ENCODE peak calls at places on chromosomes 5 and 9, in six cellular contexts. D, E, W, J, S and N are unnamed samples.

GRCh38 chr5:59845733-59846132 is 47.8 kb downstream of the PDE4D start:
- DNase-seq in D (no peak), E (no peak), W (no peak), J (no peak), S (no peak), N (no peak)

GRCh38 chr5:35608881-35609779 is 8.5 kb upstream of the SPEF2 start:
- DNase-seq in D (no peak), E (no peak), W (no peak), J (no peak), S (no peak), N (no peak)

GRCh38 chr9:7089794-7090193 is 332.0 kb downstream of the KDM4C start:
- DNase-seq in D (no peak), E (no peak), W (no peak), J (no peak), S (no peak), N (peak; percentile 16)

GRCh38 chr5:98170994-98171393 is 602.5 kb upstream of the RGMB start:
- DNase-seq in D (no peak), E (no peak), W (no peak), J (no peak), S (no peak), N (no peak)

GRCh38 chr9:7185612-7186011 is 427.8 kb downstream of the KDM4C start:
- DNase-seq in D (no peak), E (peak; percentile 61), W (no peak), J (no peak), S (no peak), N (no peak)

GRCh38 chr9:13228431-13228830 is 51.1 kb downstream of the MPDZ start:
- DNase-seq in D (no peak), E (no peak), W (no peak), J (no peak), S (no peak), N (no peak)

GRCh38 chr5:98742395-98743073 is 30.9 kb upstream of the RGMB start:
- DNase-seq in D (no peak), E (no peak), W (no peak), J (no peak), S (no peak), N (no peak)

GRCh38 chr5:159581502-159582249 is 251.4 kb upstream of the IL12B start:
- DNase-seq in D (no peak), E (peak; percentile 77), W (no peak), J (no peak), S (no peak), N (no peak)

GRCh38 chr9:23822331-23823169 is 3.5 kb downstream of the ELAVL2 start:
- DNase-seq in D (no peak), E (no peak), W (peak; percentile 64), J (no peak), S (no peak), N (no peak)

GRCh38 chr5:9544502-9545300 is 1.2 kb downstream of the SEMA5A start:
- DNase-seq in D (peak; percentile 87), E (peak; percentile 31), W (peak; percentile 95), J (peak; percentile 87), S (peak; percentile 98), N (peak; percentile 94)

GRCh38 chr9:111994831-111995458 is 98.3 kb downstream of the UGCG start:
- DNase-seq in D (no peak), E (no peak), W (no peak), J (no peak), S (no peak), N (no peak)

GRCh38 chr9:22446589-22446949 is at the start of gene DMRTA1:
- DNase-seq in D (peak; percentile 84), E (peak; percentile 80), W (peak; percentile 93), J (peak; percentile 88), S (peak; percentile 91), N (peak; percentile 59)

GRCh38 chr9:95513722-95514121 is 3.0 kb downstream of the PTCH1 start:
- DNase-seq in D (no peak), E (no peak), W (no peak), J (no peak), S (no peak), N (no peak)

GRCh38 chr5:136738829-136739228 is 373.5 kb upstream of the TRPC7 start:
- DNase-seq in D (no peak), E (no peak), W (no peak), J (no peak), S (no peak), N (no peak)

GRCh38 chr5:61202213-61202612 is 39.9 kb upstream of the SMIM15 start:
- DNase-seq in D (no peak), E (no peak), W (no peak), J (no peak), S (no peak), N (no peak)

GRCh38 chr5:122403965-122404364 is 91.9 kb downstream of the SNCAIP start:
- DNase-seq in D (no peak), E (no peak), W (no peak), J (no peak), S (no peak), N (no peak)

GRCh38 chr9:129184743-129185142 is 6.7 kb upstream of the IER5L start:
- DNase-seq in D (no peak), E (no peak), W (no peak), J (no peak), S (no peak), N (peak; percentile 55)

GRCh38 chr5:130068988-130069387 is 164.7 kb downstream of the CHSY3 start:
- DNase-seq in D (no peak), E (no peak), W (no peak), J (no peak), S (no peak), N (no peak)

GRCh38 chr9:114898741-114899140 is 31.6 kb downstream of the TNFSF8 start:
- DNase-seq in D (peak; percentile 31), E (no peak), W (no peak), J (no peak), S (no peak), N (no peak)

GRCh38 chr5:172642046-172642409 is 965 bp downstream of the NEURL1B start:
- DNase-seq in D (no peak), E (no peak), W (no peak), J (no peak), S (no peak), N (no peak)
- H3K27ac ChIP-seq in D (peak overlapping the region; percentile 97), E (peak overlapping the region; percentile 83), W (no peak overlapping the region), J (peak overlapping the region; percentile 78), S (peak overlapping the region; percentile 35), N (peak overlapping the region; percentile 83)

GRCh38 chr9:118609355-118610044 is 759.7 kb downstream of the BRINP1 start:
- DNase-seq in D (no peak), E (peak; percentile 18), W (no peak), J (no peak), S (no peak), N (no peak)
- H3K4me3 ChIP-seq in D (no peak overlapping the region), E (no peak overlapping the region), W (no peak overlapping the region), J (no peak overlapping the region), S (no peak overlapping the region), N (no peak overlapping the region)

GRCh38 chr9:109115931-109116541 is 3.7 kb downstream of the TMEM245 start:
- DNase-seq in D (peak; percentile 31), E (no peak), W (no peak), J (no peak), S (no peak), N (no peak)

GRCh38 chr9:109110326-109111014 is 9.3 kb downstream of the TMEM245 start:
- DNase-seq in D (no peak), E (no peak), W (no peak), J (no peak), S (no peak), N (no peak)

GRCh38 chr9:109114670-109115069 is 5.1 kb downstream of the TMEM245 start:
- DNase-seq in D (no peak), E (no peak), W (no peak), J (no peak), S (no peak), N (no peak)

GRCh38 chr9:109113892-109114609 is 5.7 kb downstream of the TMEM245 start:
- DNase-seq in D (no peak), E (no peak), W (no peak), J (no peak), S (no peak), N (no peak)

GRCh38 chr9:109113239-109113638 is 6.5 kb downstream of the TMEM245 start:
- DNase-seq in D (no peak), E (no peak), W (no peak), J (no peak), S (no peak), N (no peak)
- H3K27ac ChIP-seq in D (peak overlapping the region; percentile 77), E (peak overlapping the region; percentile 61), W (no peak overlapping the region), J (peak overlapping the region; percentile 74), S (peak overlapping the region; percentile 43), N (no peak overlapping the region)

DNA sequence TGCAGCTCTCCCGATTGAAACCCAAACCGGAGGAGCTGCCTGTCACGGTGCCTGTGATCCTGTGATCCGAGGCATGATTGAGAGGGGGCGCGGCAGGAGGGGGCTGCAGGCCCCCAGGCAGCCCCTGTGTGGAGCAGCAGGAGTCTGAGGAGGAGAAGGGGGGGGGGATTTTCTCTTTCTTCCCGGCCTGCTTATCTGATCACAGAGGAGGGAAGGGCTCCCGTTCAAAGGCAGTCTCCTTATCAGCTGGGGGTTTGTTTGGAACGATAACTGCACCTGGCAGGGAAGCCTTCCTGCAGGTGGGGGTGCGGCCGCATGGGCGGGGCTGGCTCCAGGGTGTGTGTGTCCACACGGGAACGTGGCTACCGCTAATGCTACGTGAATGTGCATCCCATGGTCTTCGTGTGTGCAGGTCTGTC is 38.4 kb downstream of the LMX1B start:
- DNase-seq in D (no peak), E (no peak), W (no peak), J (no peak), S (no peak), N (no peak)
- H3K4me3 ChIP-seq in D (no peak overlapping the region), E (no peak overlapping the region), W (no peak overlapping the region), J (no peak overlapping the region), S (no peak overlapping the region), N (no peak overlapping the region)

DNA sequence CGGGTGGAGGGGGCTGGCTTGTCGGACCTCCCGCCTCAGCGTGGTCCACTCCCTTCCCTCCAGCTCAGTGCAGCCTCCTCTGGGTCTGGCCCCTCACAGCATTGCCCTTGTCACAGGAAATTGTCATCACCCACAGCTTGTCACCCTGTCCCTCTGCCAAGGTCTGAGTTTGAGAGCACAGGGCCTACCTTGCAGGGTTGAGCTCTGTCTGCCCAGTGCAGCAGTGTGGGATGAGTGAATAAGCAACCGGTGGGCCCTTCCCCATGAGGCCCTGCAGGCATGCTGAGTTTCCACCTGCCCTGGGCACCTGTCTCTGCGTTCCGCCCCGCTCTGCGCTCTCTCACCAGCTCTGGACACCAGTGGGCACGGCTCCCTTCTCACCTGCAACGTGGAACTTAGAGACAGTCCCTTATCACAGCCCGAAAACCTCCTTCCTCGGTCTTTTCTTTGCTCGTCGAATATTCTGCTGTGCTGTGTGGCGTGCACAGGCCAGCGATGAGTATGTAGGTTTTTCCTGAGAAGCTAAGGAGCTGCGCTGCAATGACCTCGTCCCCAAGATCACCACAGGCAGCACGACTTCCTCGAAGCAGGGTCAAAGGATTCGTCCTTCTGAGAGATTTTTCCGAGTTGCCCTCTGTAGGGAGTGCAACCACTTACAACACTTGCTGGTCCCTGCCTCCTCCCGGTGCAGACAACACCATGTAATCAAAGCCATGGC is 26.9 kb upstream of the NOTCH1 start:
- DNase-seq in D (peak; percentile 49), E (no peak), W (no peak), J (peak; percentile 42), S (no peak), N (no peak)
- H3K27ac ChIP-seq in D (peak overlapping the region; percentile 51), E (peak overlapping the region; percentile 75), W (peak overlapping the region; percentile 19), J (no peak overlapping the region), S (peak overlapping the region; percentile 3), N (no peak overlapping the region)

GRCh38 chr5:15914603-15915002 is 265.0 kb downstream of the MARCHF11 start:
- DNase-seq in D (no peak), E (no peak), W (no peak), J (no peak), S (no peak), N (no peak)
- H3K4me3 ChIP-seq in D (no peak overlapping the region), E (no peak overlapping the region), W (no peak overlapping the region), J (peak overlapping the region; percentile 25), S (no peak overlapping the region), N (no peak overlapping the region)